ENCODE peak calls at places on chromosomes 5 and 9, in ten cellular contexts. T is 8988T; S is T-helper 2 cell; U is AG10803; M is NCI-H446 treated with DMSO at 0.1 percent for 48 hours; B is CD8-positive, alpha-beta memory T cell; P is stimulated activated CD4-positive, alpha-beta T cell treated with anti-CD3 and anti-CD28 coated beads, Interleukin-2, amount 100 ng/mL, for 48 hours; F is neural crest cell; N is T-helper 17 cell; I is fibroblast of the conjunctiva. G is an unnamed sample.

GRCh38 chr5:79935992-79936643 is 54.9 kb downstream of the MTX3 start:
- DNase-seq in T (no peak), S (no peak), U (peak), M (no peak), B (no peak), P (no peak), F (no peak), N (no peak), I (peak), G (no peak)

GRCh38 chr5:66987126-66987525 is 209.5 kb downstream of the CD180 start:
- DNase-seq in T (no peak), S (no peak), U (no peak), M (no peak), B (no peak), P (no peak), F (no peak), N (no peak), I (no peak), G (no peak)

GRCh38 chr9:94941211-94941875 is 214.8 kb downstream of the AOPEP start:
- DNase-seq in T (no peak), S (no peak), U (peak), M (no peak), B (no peak), P (no peak), F (no peak), N (no peak), I (no peak), G (no peak)

GRCh38 chr9:71120439-71121247 is 778 bp downstream of the TRPM3 start:
- DNase-seq in T (no peak), S (no peak), U (no peak), M (no peak), B (no peak), P (no peak), F (no peak), N (no peak), I (no peak), G (no peak)

GRCh38 chr9:117034862-117035261 is 347.8 kb downstream of the TRIM32 start:
- DNase-seq in T (no peak), S (no peak), U (no peak), M (no peak), B (no peak), P (no peak), F (peak), N (no peak), I (no peak), G (no peak)

GRCh38 chr5:173670130-173670591 is 53.7 kb upstream of the BOD1 start:
- DNase-seq in T (no peak), S (no peak), U (peak), M (no peak), B (no peak), P (no peak), F (no peak), N (no peak), I (peak), G (no peak)

GRCh38 chr9:112334319-112334828 is 955 bp upstream of the PTBP3 start:
- DNase-seq in T (no peak), S (peak), U (peak), M (no peak), B (peak), P (no peak), F (no peak), N (no peak), I (no peak), G (peak)

GRCh38 chr5:172418847-172419810 is 35.2 kb downstream of the SH3PXD2B start:
- DNase-seq in T (no peak), S (no peak), U (no peak), M (peak), B (no peak), P (no peak), F (no peak), N (no peak), I (peak), G (no peak)

GRCh38 chr5:144318460-144318859 is 147.8 kb downstream of the KCTD16 start:
- DNase-seq in T (no peak), S (no peak), U (no peak), M (no peak), B (no peak), P (no peak), F (no peak), N (no peak), I (no peak), G (no peak)